ENCODE peak calls at places on chromosomes 3 and 15, in seven cellular contexts. R, D, M, G, F, U and S are unnamed samples. For H3K4me1, the result is how much of the 10 kb centered on the place peaks cover.

GRCh38 chr3:38533285-38533994 is 37.3 kb downstream of the EXOG start:
- DNase-seq in F (no peak), G (no peak), U (no peak), R (no peak), D (no peak), M (peak), S (no peak)

GRCh38 chr15:79130535-79131130 is 40.1 kb upstream of the RASGRF1 start:
- DNase-seq in U (no peak), R (no peak), M (no peak), G (no peak), F (no peak), D (no peak), S (no peak)

GRCh38 chr3:184343200-184343876 is 5.9 kb downstream of the FAM131A start:
- DNase-seq in R (no peak), F (no peak), U (no peak), G (no peak), D (no peak), M (no peak), S (no peak)

GRCh38 chr15:39084683-39085530 is 496.0 kb upstream of the THBS1 start:
- DNase-seq in R (peak), G (peak), D (peak), M (peak), U (no peak), F (no peak), S (peak)

GRCh38 chr3:64321747-64322146 is 96.5 kb upstream of the PRICKLE2 start:
- DNase-seq in U (no peak), F (peak), R (no peak), G (no peak), D (peak), M (no peak), S (no peak)

GRCh38 chr3:142481196-142481595 is 33.4 kb upstream of the XRN1 start:
- DNase-seq in G (no peak), R (no peak), M (no peak), D (no peak), U (no peak), F (no peak), S (no peak)

GRCh38 chr15:78402056-78402610 is 35.9 kb upstream of the IREB2 start:
- DNase-seq in M (no peak), R (no peak), D (no peak), F (no peak), G (no peak), U (no peak), S (no peak)

GRCh38 chr3:152444029-152444641 is 175.4 kb downstream of the MBNL1 start:
- DNase-seq in M (no peak), D (peak), F (no peak), G (no peak), U (no peak), R (no peak), S (no peak)

GRCh38 chr3:41213563-41213962 is 14.3 kb downstream of the CTNNB1 start:
- DNase-seq in F (no peak), R (no peak), D (no peak), M (no peak), U (no peak), G (no peak), S (no peak)

GRCh38 chr3:10763248-10763620 is 52.8 kb upstream of the SLC6A11 start:
- DNase-seq in M (no peak), U (no peak), G (no peak), F (no peak), D (no peak), R (no peak), S (no peak)

GRCh38 chr15:59642351-59642750 is 15.0 kb downstream of the GTF2A2 start:
- DNase-seq in F (no peak), M (no peak), R (no peak), U (no peak), G (no peak), D (no peak), S (no peak)

GRCh38 chr3:127172670-127173515 is 20.0 kb upstream of the PRR23E start:
- DNase-seq in G (no peak), D (peak), U (no peak), R (peak), M (no peak), F (peak), S (no peak)

GRCh38 chr3:193010191-193010590 is 92.5 kb upstream of the MB21D2 start:
- DNase-seq in F (no peak), R (no peak), U (peak), M (peak), G (no peak), D (no peak), S (no peak)

DNA sequence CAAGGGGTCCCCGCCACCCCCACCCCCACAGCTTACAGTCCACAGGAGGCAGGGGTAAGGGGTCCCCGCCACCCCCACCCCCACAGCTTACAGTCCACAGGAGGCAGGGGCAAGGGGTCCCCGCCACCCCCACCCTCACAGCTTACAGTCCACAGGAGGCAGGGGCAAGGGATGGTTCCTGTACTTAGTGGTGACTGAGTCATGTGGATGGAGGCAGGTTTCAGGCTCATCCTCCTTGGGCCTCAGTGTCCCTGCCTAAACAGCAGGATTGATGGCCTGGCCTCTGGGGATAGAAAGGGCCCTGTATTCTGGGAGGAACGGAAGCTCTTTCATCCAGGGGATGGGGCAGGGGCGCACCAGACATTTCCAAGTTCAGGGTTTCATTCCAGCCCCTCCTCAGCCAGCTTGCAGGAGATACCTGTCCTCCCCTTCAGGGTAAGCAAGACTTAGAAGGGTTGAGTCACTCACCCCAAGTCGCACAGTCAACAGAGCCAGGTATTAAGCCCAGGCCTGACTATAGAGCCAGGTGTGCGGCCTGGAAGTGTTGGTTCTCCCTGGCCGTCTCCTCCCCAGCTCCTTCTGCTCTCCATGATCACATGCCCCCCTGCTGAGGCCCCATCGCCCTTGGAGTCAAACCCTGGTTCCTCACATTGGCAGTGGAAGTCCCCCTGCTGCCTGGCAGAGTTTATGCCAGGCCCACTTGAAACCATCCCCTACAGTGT is 12.5 kb downstream of the CSK start:
- DNase-seq in R (no peak), D (no peak), F (no peak), G (no peak), U (no peak), M (no peak), S (peak)
- H3K4me1 ChIP-seq in R (under half), D (under half), F (under half), G (under half), U (under half), M (half or more), S (under half)

GRCh38 chr3:129441215-129441614 is 1.2 kb downstream of the IFT122 start:
- DNase-seq in G (no peak), D (no peak), R (no peak), M (no peak), U (no peak), F (no peak), S (no peak)
- H3K4me1 ChIP-seq in G (under half), D (under half), R (under half), M (half or more), U (under half), F (under half), S (under half)

GRCh38 chr3:17995769-17996168 is 253.3 kb upstream of the TBC1D5 start:
- DNase-seq in D (no peak), F (no peak), U (no peak), M (no peak), G (no peak), R (no peak), S (no peak)
- H3K4me1 ChIP-seq in D (under half), F (under half), U (under half), M (under half), G (under half), R (under half), S (under half)

DNA sequence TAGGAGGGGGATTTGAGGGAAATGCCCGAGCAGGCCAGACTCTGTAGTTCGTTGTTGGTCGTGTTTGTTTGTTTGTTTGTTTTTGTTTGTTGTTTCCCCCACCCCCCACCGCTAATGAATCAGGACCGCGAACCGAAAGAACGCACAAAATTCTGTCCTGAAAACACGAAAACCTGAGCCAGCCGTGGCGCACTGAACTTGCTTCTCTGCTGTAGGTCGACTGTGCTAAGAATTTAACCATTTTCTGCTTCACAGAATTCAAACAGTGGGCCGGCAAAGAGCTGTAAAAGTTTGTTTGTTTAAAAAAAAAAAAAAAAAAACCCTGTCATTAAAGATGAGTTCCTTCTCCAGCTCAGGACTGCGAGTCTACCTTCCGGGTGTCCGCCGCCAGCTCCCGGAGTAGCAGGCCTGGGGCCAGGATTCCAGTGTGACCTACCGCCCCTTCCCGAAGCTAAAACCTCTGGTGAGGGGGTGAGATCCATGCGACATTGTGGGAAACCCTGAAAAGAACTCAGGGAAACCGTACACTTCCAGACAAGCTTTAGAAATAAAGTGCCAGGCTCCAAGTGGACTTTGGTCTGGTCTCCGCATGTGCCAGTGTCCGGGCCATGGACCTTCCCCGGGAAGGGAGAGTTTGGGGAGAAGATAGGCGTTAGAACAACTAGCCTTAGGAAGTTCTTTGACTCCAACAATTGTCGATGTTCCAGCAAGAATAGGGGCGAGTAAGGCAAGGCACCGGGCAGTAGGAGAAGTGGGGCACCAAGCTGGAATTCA is 12.0 kb downstream of the ZIC4 start:
- DNase-seq in D (no peak), U (no peak), G (no peak), F (no peak), M (no peak), R (no peak), S (no peak)
- H3K4me1 ChIP-seq in D (under half), U (under half), G (under half), F (under half), M (under half), R (under half), S (under half)

GRCh38 chr3:16502347-16502908 is 11.1 kb downstream of the RFTN1 start:
- DNase-seq in R (no peak), F (no peak), U (no peak), D (no peak), M (no peak), G (no peak), S (no peak)

GRCh38 chr3:16504242-16504641 is 9.3 kb downstream of the RFTN1 start:
- DNase-seq in R (no peak), G (no peak), M (no peak), F (no peak), U (no peak), D (no peak), S (no peak)

GRCh38 chr3:16504692-16505091 is 8.8 kb downstream of the RFTN1 start:
- DNase-seq in D (no peak), F (no peak), G (no peak), U (no peak), R (no peak), M (no peak), S (no peak)

GRCh38 chr3:16500911-16501310 is 12.6 kb downstream of the RFTN1 start:
- DNase-seq in M (no peak), U (no peak), R (no peak), F (no peak), D (no peak), G (no peak), S (no peak)

DNA sequence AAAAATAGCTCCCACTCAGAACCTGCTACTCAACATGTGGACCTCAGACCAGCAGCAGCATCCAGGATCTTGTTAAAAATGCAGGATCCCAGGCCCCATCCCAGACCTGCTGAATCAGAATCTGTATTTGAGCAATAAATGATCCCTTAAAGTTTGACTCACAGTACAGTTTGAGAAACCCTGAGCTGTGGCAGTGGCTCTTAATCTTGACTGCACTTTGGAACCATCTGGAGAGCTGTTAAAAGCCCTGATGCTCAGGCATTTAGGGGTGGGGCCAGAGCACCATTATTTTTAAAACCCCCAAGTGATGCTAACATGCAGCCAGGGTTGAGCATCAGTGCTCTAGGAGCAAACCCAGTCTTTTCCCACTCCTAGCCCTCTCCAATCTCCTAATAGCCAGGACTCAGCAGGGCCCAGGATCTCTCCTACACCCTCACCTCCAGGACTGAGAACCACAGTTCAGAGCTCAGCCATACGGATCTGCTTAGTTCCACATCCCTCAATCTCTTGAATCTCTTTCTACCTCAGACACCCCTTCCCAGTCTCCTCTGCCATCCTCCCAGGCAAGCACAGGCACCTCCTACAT is 10.2 kb downstream of the RFTN1 start:
- DNase-seq in M (no peak), U (no peak), R (no peak), D (no peak), F (no peak), G (no peak), S (no peak)
- H3K4me1 ChIP-seq in M (under half), U (under half), R (under half), D (under half), F (under half), G (under half), S (under half)

DNA sequence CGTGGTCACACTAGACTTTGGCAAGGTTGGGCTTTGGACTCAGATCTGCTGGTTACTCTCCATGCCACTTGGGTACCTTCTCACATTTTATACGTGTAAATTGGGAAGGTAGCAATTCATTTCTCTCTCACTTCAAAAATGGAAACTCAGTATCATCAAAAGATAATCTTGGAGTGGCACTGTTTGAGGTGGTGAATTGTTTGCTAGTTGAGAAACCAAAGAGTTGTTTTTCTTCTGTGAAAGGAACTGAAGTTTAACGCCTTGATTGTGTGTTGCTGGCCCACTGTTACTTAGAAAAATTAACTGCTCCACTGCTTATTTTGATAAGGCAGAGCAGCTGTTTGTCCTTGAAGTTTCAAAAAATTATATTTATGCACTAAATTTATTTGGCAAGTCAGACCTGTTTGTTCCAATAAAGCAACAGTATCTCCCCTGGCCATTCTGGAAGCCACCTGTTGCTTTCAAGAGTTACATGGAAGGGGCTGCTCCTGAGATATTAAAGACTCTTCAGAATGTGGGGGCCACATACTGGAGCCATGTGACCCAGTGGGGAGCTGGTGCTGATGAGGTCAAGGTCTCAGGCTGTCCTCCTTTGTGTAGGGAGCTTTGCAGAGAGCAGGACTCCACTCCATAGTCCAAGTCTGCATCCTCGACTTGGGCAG is 16.2 kb downstream of the PLCL2 start:
- DNase-seq in G (no peak), F (no peak), U (no peak), D (no peak), M (no peak), R (no peak), S (no peak)
- H3K4me1 ChIP-seq in G (under half), F (under half), U (half or more), D (under half), M (half or more), R (under half), S (under half)

GRCh38 chr3:43022111-43022510 is 43.0 kb downstream of the GASK1A start:
- DNase-seq in U (no peak), F (no peak), G (no peak), R (no peak), D (no peak), M (no peak), S (peak)
- H3K4me1 ChIP-seq in U (under half), F (under half), G (under half), R (under half), D (under half), M (under half), S (under half)